ENCODE peak calls at places on chromosome 15, in seven cellular contexts. T, N, X, V, B, S and C are unnamed samples.

GRCh38 chr15:40279437-40280141 is 3.3 kb downstream of the ANKRD63 start:
- DNase-seq in T (peak), N (peak), X (peak), V (peak), B (peak), S (no peak), C (peak)

GRCh38 chr15:63605816-63606215 is 8.6 kb downstream of the FBXL22 start:
- DNase-seq in T (no peak), N (no peak), X (no peak), V (no peak), B (no peak), S (no peak), C (no peak)

GRCh38 chr15:65233651-65234050 is 22.4 kb upstream of the CILP start:
- DNase-seq in T (no peak), N (no peak), X (no peak), V (no peak), B (no peak), S (no peak), C (no peak)

GRCh38 chr15:99340347-99340746 is 89.1 kb downstream of the LRRC28 start:
- DNase-seq in T (no peak), N (no peak), X (peak), V (no peak), B (no peak), S (no peak), C (no peak)

GRCh38 chr15:25469377-25469776 is 30.6 kb upstream of the UBE3A start:
- DNase-seq in T (no peak), N (no peak), X (no peak), V (no peak), B (no peak), S (no peak), C (no peak)

GRCh38 chr15:57551717-57552677 is 39.7 kb upstream of the MYZAP start:
- DNase-seq in T (no peak), N (no peak), X (peak), V (no peak), B (no peak), S (peak), C (no peak)

GRCh38 chr15:83127547-83128150 is 20.2 kb downstream of the TM6SF1 start:
- DNase-seq in T (no peak), N (no peak), X (no peak), V (no peak), B (no peak), S (no peak), C (no peak)

GRCh38 chr15:69144530-69144929 is 15.9 kb upstream of the GLCE start:
- DNase-seq in T (no peak), N (no peak), X (no peak), V (no peak), B (no peak), S (no peak), C (no peak)

GRCh38 chr15:88995449-88995848 is 82.3 kb upstream of the MFGE8 start:
- DNase-seq in T (no peak), N (no peak), X (no peak), V (no peak), B (no peak), S (no peak), C (no peak)

GRCh38 chr15:81157939-81158223 is 23.8 kb downstream of the CFAP161 start:
- DNase-seq in T (no peak), N (no peak), X (no peak), V (no peak), B (no peak), S (no peak), C (no peak)

GRCh38 chr15:100190675-100191074 is 151.1 kb downstream of the ADAMTS17 start:
- DNase-seq in T (no peak), N (no peak), X (no peak), V (no peak), B (no peak), S (no peak), C (no peak)

GRCh38 chr15:38769492-38769891 is 204.9 kb upstream of the RASGRP1 start:
- DNase-seq in T (no peak), N (no peak), X (no peak), V (no peak), B (no peak), S (no peak), C (no peak)

GRCh38 chr15:42147431-42147735 is 9.1 kb downstream of the PLA2G4F start:
- DNase-seq in T (no peak), N (no peak), X (no peak), V (no peak), B (no peak), S (no peak), C (no peak)

GRCh38 chr15:23565395-23566069 is at the start of gene MKRN3:
- DNase-seq in T (no peak), N (peak), X (peak), V (no peak), B (no peak), S (peak), C (no peak)

GRCh38 chr15:33988384-33988783 is 20.1 kb downstream of the CHRM5 start:
- DNase-seq in T (no peak), N (no peak), X (peak), V (no peak), B (no peak), S (no peak), C (no peak)
- TF ChIP-seq CTCF in T (no peak), N (no peak), X (no peak), V (no peak), B (no peak), S (no peak), C (no peak)

GRCh38 chr15:77633134-77633912 is 611 bp upstream of the LINGO1 start:
- DNase-seq in T (peak), N (peak), X (peak), V (peak), B (peak), S (peak), C (peak)
- TF ChIP-seq POLR2AphosphoS5 in T (peak), N (no peak), X (no peak), V (no peak), B (peak), S (peak), C (no peak)

GRCh38 chr15:29921130-29921601 is 98.9 kb upstream of the TJP1 start:
- DNase-seq in T (no peak), N (no peak), X (peak), V (no peak), B (no peak), S (peak), C (no peak)

GRCh38 chr15:29922191-29922590 is 99.9 kb upstream of the TJP1 start:
- DNase-seq in T (no peak), N (no peak), X (no peak), V (no peak), B (no peak), S (no peak), C (no peak)

GRCh38 chr15:29924750-29925149 is 102.5 kb upstream of the TJP1 start:
- DNase-seq in T (no peak), N (no peak), X (peak), V (peak), B (no peak), S (no peak), C (no peak)

GRCh38 chr15:29926083-29926388 is 103.8 kb upstream of the TJP1 start:
- DNase-seq in T (no peak), N (no peak), X (no peak), V (no peak), B (no peak), S (no peak), C (no peak)

GRCh38 chr15:29925227-29926082 is 103.2 kb upstream of the TJP1 start:
- DNase-seq in T (peak), N (peak), X (peak), V (peak), B (peak), S (peak), C (no peak)
- TF ChIP-seq POLR2A in T (no peak), N (no peak), X (no peak), V (no peak), B (no peak), S (peak), C (no peak)

GRCh38 chr15:68051907-68052306 is 2.2 kb upstream of the PIAS1 start:
- DNase-seq in T (no peak), N (no peak), X (no peak), V (no peak), B (no peak), S (no peak), C (no peak)

GRCh38 chr15:68053701-68053996 is 466 bp upstream of the PIAS1 start:
- DNase-seq in T (no peak), N (no peak), X (no peak), V (no peak), B (no peak), S (no peak), C (no peak)

GRCh38 chr15:68053001-68053400 is 1.1 kb upstream of the PIAS1 start:
- DNase-seq in T (no peak), N (no peak), X (no peak), V (no peak), B (no peak), S (no peak), C (no peak)

GRCh38 chr15:68052431-68052830 is 1.7 kb upstream of the PIAS1 start:
- DNase-seq in T (no peak), N (no peak), X (no peak), V (no peak), B (no peak), S (no peak), C (no peak)

GRCh38 chr15:68051109-68051508 is 3.0 kb upstream of the PIAS1 start:
- DNase-seq in T (no peak), N (peak), X (no peak), V (no peak), B (no peak), S (no peak), C (no peak)
- TF ChIP-seq CTCF in T (no peak), N (peak), X (no peak), V (no peak), B (no peak), S (no peak), C (no peak)

GRCh38 chr15:71629761-71630499 is 180.4 kb upstream of the NR2E3 start:
- DNase-seq in T (no peak), N (no peak), X (no peak), V (no peak), B (no peak), S (no peak), C (no peak)
- TF ChIP-seq POLR2AphosphoS5 in T (no peak), N (no peak), X (no peak), V (no peak), B (no peak), S (no peak), C (peak)

DNA sequence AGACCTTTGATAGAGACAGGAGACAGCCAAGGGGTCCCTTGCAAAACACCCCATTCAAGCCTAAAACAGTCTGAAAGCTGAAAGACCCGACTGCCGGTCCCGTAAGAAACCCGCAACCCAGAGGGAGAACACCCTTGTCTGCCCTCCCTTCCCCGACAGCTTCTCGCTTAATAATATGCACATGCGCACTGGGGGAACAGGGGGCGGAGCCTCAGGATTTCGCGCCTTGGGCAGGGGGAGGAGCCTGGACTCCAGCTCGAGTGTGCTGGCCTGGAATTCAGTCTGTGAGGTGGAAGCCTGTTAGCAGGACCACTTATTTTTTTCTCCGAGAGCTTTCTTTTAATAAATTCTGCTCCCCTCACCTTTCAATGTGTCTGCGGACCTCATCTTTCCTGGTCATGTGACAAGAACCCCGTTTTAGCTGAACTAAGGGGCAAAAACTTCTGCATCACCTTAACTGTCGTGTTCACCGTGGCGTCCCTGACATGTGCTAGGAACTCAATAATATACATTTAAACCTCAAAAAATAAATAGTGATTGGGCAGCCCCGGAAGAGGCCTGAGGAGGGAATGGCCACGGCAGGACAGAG is 17.0 kb downstream of the TNFAIP8L3 start:
- DNase-seq in T (peak), N (peak), X (no peak), V (peak), B (no peak), S (no peak), C (no peak)
- TF ChIP-seq POLR2A in T (peak), N (no peak), X (no peak), V (no peak), B (no peak), S (no peak), C (no peak)

GRCh38 chr15:72229076-72229946 is 1.7 kb downstream of the PKM start:
- DNase-seq in T (no peak), N (no peak), X (no peak), V (no peak), B (peak), S (no peak), C (no peak)

GRCh38 chr15:72231066-72231846 is at the start of gene PKM:
- DNase-seq in T (peak), N (peak), X (peak), V (peak), B (peak), S (peak), C (peak)

GRCh38 chr15:72231847-72232461 is 964 bp upstream of the PKM start:
- DNase-seq in T (no peak), N (peak), X (peak), V (peak), B (peak), S (no peak), C (no peak)

GRCh38 chr15:72230197-72231065 is 559 bp downstream of the PKM start:
- DNase-seq in T (peak), N (peak), X (peak), V (peak), B (peak), S (no peak), C (peak)

DNA sequence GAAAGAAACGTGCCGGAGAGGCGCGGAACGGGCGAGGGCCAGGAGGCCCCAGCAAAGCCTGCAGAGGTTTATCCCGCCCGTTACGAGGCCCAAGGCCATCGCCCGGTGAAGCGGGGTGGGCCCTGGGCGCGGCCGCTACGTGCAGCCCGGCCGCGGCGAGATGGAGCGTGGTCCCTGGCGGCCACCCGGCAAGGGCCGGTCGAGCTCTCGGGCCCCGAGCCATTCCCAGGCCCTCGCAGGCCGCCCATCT is 1.1 kb downstream of the PKM start:
- DNase-seq in T (no peak), N (no peak), X (no peak), V (no peak), B (peak), S (no peak), C (no peak)
- TF ChIP-seq CTCF in T (no peak), N (no peak), X (no peak), V (no peak), B (no peak), S (no peak), C (no peak)